ENCODE peak calls at places on chromosomes 7 and 10, in six cellular contexts. H, M, V, T, W and Y are unnamed samples.

GRCh38 chr10:436911-437665 is 252.4 kb downstream of the DIP2C start:
- DNase-seq in H (no peak), M (no peak), V (no peak), T (no peak), W (no peak), Y (no peak)

GRCh38 chr10:102422586-102423129 is 2.0 kb downstream of the FBXL15 start:
- DNase-seq in H (peak), M (peak), V (peak), T (peak), W (peak), Y (peak)

GRCh38 chr10:80046629-80047441 is 31.6 kb upstream of the TMEM254 start:
- DNase-seq in H (peak), M (peak), V (peak), T (peak), W (peak), Y (peak)

GRCh38 chr7:152571031-152571430 is 104.9 kb downstream of the XRCC2 start:
- DNase-seq in H (peak), M (no peak), V (no peak), T (no peak), W (no peak), Y (no peak)

GRCh38 chr10:78360284-78360683 is 326.6 kb downstream of the RPS24 start:
- DNase-seq in H (no peak), M (no peak), V (no peak), T (no peak), W (no peak), Y (no peak)

GRCh38 chr10:46550795-46551700 is 5.4 kb downstream of the GPRIN2 start:
- DNase-seq in H (no peak), M (no peak), V (no peak), T (peak), W (peak), Y (no peak)

GRCh38 chr7:66679633-66679980 is 50.9 kb downstream of the KCTD7 start:
- DNase-seq in H (no peak), M (no peak), V (no peak), T (no peak), W (peak), Y (no peak)

GRCh38 chr10:75335191-75335590 is 66.4 kb downstream of the ZNF503 start:
- DNase-seq in H (peak), M (no peak), V (no peak), T (no peak), W (no peak), Y (no peak)

GRCh38 chr7:99326408-99326782 is 697 bp downstream of the ARPC1A start:
- DNase-seq in H (no peak), M (no peak), V (no peak), T (no peak), W (no peak), Y (no peak)

GRCh38 chr7:28586736-28587135 is 174.4 kb downstream of the CREB5 start:
- DNase-seq in H (no peak), M (no peak), V (no peak), T (no peak), W (no peak), Y (no peak)